ENCODE peak calls at places on chromosome X, in five cellular contexts. U, P, Z, X and J are unnamed samples.

GRCh38 chrX:153032397-153033118 is 23.7 kb upstream of the PNMA3 start:
- DNase-seq in X (peak), P (peak), U (peak), Z (peak), J (peak)

GRCh38 chrX:69318651-69319305 is 153.5 kb upstream of the PJA1 start:
- DNase-seq in U (no peak), X (no peak), P (no peak), Z (no peak), J (no peak)

GRCh38 chrX:142250502-142250901 is 45.4 kb upstream of the MAGEC2 start:
- DNase-seq in P (no peak), Z (no peak), U (no peak), X (no peak), J (no peak)

GRCh38 chrX:47030339-47030738 is 47.9 kb upstream of the RGN start:
- DNase-seq in Z (no peak), X (peak), P (peak), U (peak), J (peak)

GRCh38 chrX:15293471-15293870 is 22.0 kb downstream of the ASB11 start:
- DNase-seq in P (no peak), U (peak), X (no peak), Z (no peak), J (no peak)

GRCh38 chrX:45006002-45006800 is 133.2 kb downstream of the KDM6A start:
- DNase-seq in X (no peak), P (peak), U (peak), Z (no peak), J (no peak)

GRCh38 chrX:126658447-126658846 is 105.8 kb upstream of the DCAF12L1 start:
- DNase-seq in X (no peak), P (peak), U (peak), Z (no peak), J (no peak)

GRCh38 chrX:36087366-36087765 is 167.8 kb downstream of the CFAP47 start:
- DNase-seq in Z (no peak), X (no peak), P (no peak), U (no peak), J (no peak)

GRCh38 chrX:39491548-39492297 is 606.0 kb downstream of the BCOR start:
- DNase-seq in X (no peak), Z (no peak), P (no peak), U (no peak), J (no peak)

GRCh38 chrX:123087326-123087725 is 96.8 kb upstream of the GRIA3 start:
- DNase-seq in Z (no peak), P (no peak), X (no peak), U (peak), J (peak)

GRCh38 chrX:11564546-11564945 is 101.2 kb downstream of the ARHGAP6 start:
- DNase-seq in P (no peak), X (no peak), U (peak), Z (no peak), J (no peak)

GRCh38 chrX:23008431-23009099 is 8.8 kb downstream of the DDX53 start:
- DNase-seq in Z (no peak), X (peak), P (peak), U (peak), J (peak)

GRCh38 chrX:10630320-10630719 is 9.9 kb upstream of the MID1 start:
- DNase-seq in Z (no peak), U (no peak), P (no peak), X (no peak), J (no peak)

GRCh38 chrX:119417376-119417775 is 18.2 kb downstream of the SLC25A43 start:
- DNase-seq in X (no peak), U (no peak), Z (no peak), P (no peak), J (no peak)

GRCh38 chrX:119419146-119419545 is 20.0 kb downstream of the SLC25A43 start:
- DNase-seq in P (no peak), Z (peak), U (no peak), X (no peak), J (no peak)

GRCh38 chrX:119419898-119420297 is 20.8 kb downstream of the SLC25A43 start:
- DNase-seq in Z (no peak), X (no peak), P (no peak), U (no peak), J (no peak)

GRCh38 chrX:119421306-119421705 is 22.2 kb downstream of the SLC25A43 start:
- DNase-seq in Z (no peak), U (no peak), X (no peak), P (no peak), J (no peak)

DNA sequence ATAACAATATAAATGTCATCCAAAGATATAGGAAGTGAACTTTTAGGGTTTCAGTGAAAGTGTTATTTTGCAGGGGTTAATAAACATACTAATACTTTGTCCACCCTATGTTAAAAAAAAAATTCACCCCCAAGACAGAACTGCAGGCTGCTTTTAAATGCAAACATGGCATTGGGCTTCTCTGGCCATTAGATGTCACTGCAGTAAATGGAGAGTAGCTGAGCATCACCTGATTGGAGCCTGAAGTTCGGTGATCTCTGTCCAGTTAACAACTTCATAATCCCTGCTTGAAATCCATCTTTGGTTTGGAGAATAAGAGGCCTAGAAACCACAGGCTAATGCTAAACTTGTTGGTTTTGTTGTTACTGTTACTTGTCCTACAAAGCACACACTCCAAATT is 18.7 kb downstream of the SLC25A43 start:
- DNase-seq in Z (no peak), X (no peak), U (peak), P (peak), J (no peak)
- TF ChIP-seq CTCF in Z (peak), X (peak), U (peak), P (peak), J (no peak)

GRCh38 chrX:150062292-150063137 is 124.2 kb upstream of the EOLA2 start:
- DNase-seq in P (peak), X (no peak), Z (peak), U (peak), J (no peak)
- TF ChIP-seq CTCF in P (no peak), X (no peak), Z (no peak), U (no peak), J (no peak)

DNA sequence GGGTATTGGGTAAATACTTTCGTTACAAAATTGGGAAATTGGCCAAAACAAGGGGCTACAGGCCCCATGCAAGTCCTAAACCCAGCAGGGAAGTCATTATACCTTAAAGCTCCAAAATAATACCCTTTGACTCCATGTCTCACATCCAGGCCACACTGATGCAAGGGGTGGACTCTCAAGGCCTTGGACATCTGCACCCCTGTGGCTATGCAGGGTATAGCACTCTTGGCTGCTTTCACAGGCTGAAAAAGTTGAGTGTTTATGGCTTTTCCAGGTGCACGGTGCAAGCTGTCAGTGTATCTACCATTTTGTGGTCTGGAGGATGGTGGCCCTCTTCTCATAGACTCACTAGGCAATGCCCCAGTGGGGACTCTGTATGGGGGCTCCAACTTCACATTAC is 326.5 kb downstream of the TEX13C start:
- DNase-seq in P (no peak), U (no peak), Z (no peak), X (no peak), J (no peak)
- TF ChIP-seq CTCF in P (peak), U (no peak), Z (no peak), X (no peak), J (no peak)

GRCh38 chrX:96684339-96685204 is at the start of gene DIAPH2:
- DNase-seq in X (peak), Z (peak), P (peak), U (peak), J (peak)
- TF ChIP-seq CTCF in X (no peak), Z (no peak), P (no peak), U (no peak), J (no peak)